ENCODE peak calls at places on chromosomes 16 and 17, in seven cellular contexts. One of them, this sample, is unnamed.

GRCh38 chr16:67181346-67181745 is 2.4 kb downstream of the MATCAP1 start:
- DNase-seq in foreskin fibroblast: peak; percentile 86
- DNase-seq in HepG2: no peak
- DNase-seq in choroid plexus epithelial cell: peak; percentile 80
- DNase-seq in Panc1: no peak
- DNase-seq in fibroblast of mammary gland: peak; percentile 95
- DNase-seq in CD4-positive, CD25-positive, alpha-beta regulatory T cell: no peak
- DNase-seq in this sample: peak; percentile 84

GRCh38 chr17:31660684-31661083 is 198.4 kb downstream of the COPRS start:
- DNase-seq in foreskin fibroblast: no peak
- DNase-seq in HepG2: no peak
- DNase-seq in choroid plexus epithelial cell: no peak
- DNase-seq in Panc1: no peak
- DNase-seq in fibroblast of mammary gland: no peak
- DNase-seq in CD4-positive, CD25-positive, alpha-beta regulatory T cell: no peak
- DNase-seq in this sample: no peak

GRCh38 chr17:21394265-21394664 is 18.1 kb downstream of the KCNJ12 start:
- DNase-seq in foreskin fibroblast: peak; percentile 52
- DNase-seq in HepG2: no peak
- DNase-seq in choroid plexus epithelial cell: peak; percentile 65
- DNase-seq in Panc1: peak; percentile 55
- DNase-seq in fibroblast of mammary gland: peak; percentile 59
- DNase-seq in CD4-positive, CD25-positive, alpha-beta regulatory T cell: no peak
- DNase-seq in this sample: peak; percentile 15

GRCh38 chr17:22517716-22518115 is 825.4 kb downstream of the KCNJ18 start:
- DNase-seq in foreskin fibroblast: no peak
- DNase-seq in HepG2: no peak
- DNase-seq in choroid plexus epithelial cell: no peak
- DNase-seq in Panc1: no peak
- DNase-seq in fibroblast of mammary gland: no peak
- DNase-seq in CD4-positive, CD25-positive, alpha-beta regulatory T cell: no peak
- DNase-seq in this sample: no peak

GRCh38 chr17:66306413-66306812 is 4.0 kb downstream of the PRKCA start:
- DNase-seq in foreskin fibroblast: peak; percentile 63
- DNase-seq in HepG2: no peak
- DNase-seq in choroid plexus epithelial cell: peak; percentile 76
- DNase-seq in Panc1: no peak
- DNase-seq in fibroblast of mammary gland: peak; percentile 55
- DNase-seq in CD4-positive, CD25-positive, alpha-beta regulatory T cell: no peak
- DNase-seq in this sample: peak; percentile 68

GRCh38 chr16:55434000-55434399 is 45.0 kb upstream of the MMP2 start:
- DNase-seq in foreskin fibroblast: no peak
- DNase-seq in HepG2: no peak
- DNase-seq in choroid plexus epithelial cell: no peak
- DNase-seq in Panc1: no peak
- DNase-seq in fibroblast of mammary gland: no peak
- DNase-seq in CD4-positive, CD25-positive, alpha-beta regulatory T cell: no peak
- DNase-seq in this sample: no peak

GRCh38 chr17:77565166-77565565 is 393.3 kb upstream of the TNRC6C start:
- DNase-seq in foreskin fibroblast: no peak
- DNase-seq in HepG2: no peak
- DNase-seq in choroid plexus epithelial cell: no peak
- DNase-seq in Panc1: no peak
- DNase-seq in fibroblast of mammary gland: no peak
- DNase-seq in CD4-positive, CD25-positive, alpha-beta regulatory T cell: no peak
- DNase-seq in this sample: no peak

GRCh38 chr16:10525214-10525825 is 55.1 kb downstream of the EMP2 start:
- DNase-seq in foreskin fibroblast: peak; percentile 26
- DNase-seq in HepG2: no peak
- DNase-seq in choroid plexus epithelial cell: no peak
- DNase-seq in Panc1: no peak
- DNase-seq in fibroblast of mammary gland: no peak
- DNase-seq in CD4-positive, CD25-positive, alpha-beta regulatory T cell: no peak
- DNase-seq in this sample: no peak

GRCh38 chr17:37490022-37490587 is 414 bp downstream of the DUSP14 start:
- DNase-seq in foreskin fibroblast: peak; percentile 87
- DNase-seq in HepG2: peak; percentile 52
- DNase-seq in choroid plexus epithelial cell: peak; percentile 63
- DNase-seq in Panc1: no peak
- DNase-seq in fibroblast of mammary gland: peak; percentile 51
- DNase-seq in CD4-positive, CD25-positive, alpha-beta regulatory T cell: peak; percentile 57
- DNase-seq in this sample: peak; percentile 54

GRCh38 chr17:77687417-77687816 is 271.1 kb upstream of the TNRC6C start:
- DNase-seq in foreskin fibroblast: no peak
- DNase-seq in HepG2: no peak
- DNase-seq in choroid plexus epithelial cell: no peak
- DNase-seq in Panc1: no peak
- DNase-seq in fibroblast of mammary gland: no peak
- DNase-seq in CD4-positive, CD25-positive, alpha-beta regulatory T cell: no peak
- DNase-seq in this sample: no peak

GRCh38 chr17:37106049-37106448 is 157.3 kb downstream of the AATF start:
- DNase-seq in foreskin fibroblast: no peak
- DNase-seq in HepG2: no peak
- DNase-seq in choroid plexus epithelial cell: no peak
- DNase-seq in Panc1: no peak
- DNase-seq in fibroblast of mammary gland: no peak
- DNase-seq in CD4-positive, CD25-positive, alpha-beta regulatory T cell: no peak
- DNase-seq in this sample: no peak

GRCh38 chr16:59690216-59690615 is 956.1 kb upstream of the GOT2 start:
- DNase-seq in foreskin fibroblast: no peak
- DNase-seq in HepG2: no peak
- DNase-seq in choroid plexus epithelial cell: no peak
- DNase-seq in Panc1: no peak
- DNase-seq in fibroblast of mammary gland: no peak
- DNase-seq in CD4-positive, CD25-positive, alpha-beta regulatory T cell: no peak
- DNase-seq in this sample: no peak

GRCh38 chr16:674968-675883 is at the start of gene RHBDL1:
- DNase-seq in foreskin fibroblast: peak; percentile 74
- DNase-seq in HepG2: peak; percentile 26
- DNase-seq in choroid plexus epithelial cell: peak; percentile 64
- DNase-seq in Panc1: no peak
- DNase-seq in fibroblast of mammary gland: peak; percentile 52
- DNase-seq in CD4-positive, CD25-positive, alpha-beta regulatory T cell: no peak
- DNase-seq in this sample: peak; percentile 52

GRCh38 chr16:9047689-9048301 is 43.6 kb upstream of the HAPSTR1 start:
- DNase-seq in foreskin fibroblast: peak; percentile 99
- DNase-seq in HepG2: peak; percentile 97
- DNase-seq in choroid plexus epithelial cell: peak; percentile 99
- DNase-seq in Panc1: peak; percentile 98
- DNase-seq in fibroblast of mammary gland: peak; percentile 100
- DNase-seq in CD4-positive, CD25-positive, alpha-beta regulatory T cell: no peak
- DNase-seq in this sample: peak; percentile 100

GRCh38 chr17:8072727-8073461 is 14.6 kb downstream of the ALOX12B start:
- DNase-seq in foreskin fibroblast: peak; percentile 30
- DNase-seq in HepG2: no peak
- DNase-seq in choroid plexus epithelial cell: no peak
- DNase-seq in Panc1: no peak
- DNase-seq in fibroblast of mammary gland: no peak
- DNase-seq in CD4-positive, CD25-positive, alpha-beta regulatory T cell: no peak
- DNase-seq in this sample: no peak

GRCh38 chr16:77896357-77896972 is 108.1 kb downstream of the VAT1L start:
- DNase-seq in foreskin fibroblast: peak; percentile 6
- DNase-seq in HepG2: no peak
- DNase-seq in choroid plexus epithelial cell: peak; percentile 35
- DNase-seq in Panc1: no peak
- DNase-seq in fibroblast of mammary gland: no peak
- DNase-seq in CD4-positive, CD25-positive, alpha-beta regulatory T cell: no peak
- DNase-seq in this sample: peak; percentile 38

GRCh38 chr17:49587366-49588073 is 11.8 kb downstream of the NXPH3 start:
- DNase-seq in foreskin fibroblast: no peak
- DNase-seq in HepG2: no peak
- DNase-seq in choroid plexus epithelial cell: no peak
- DNase-seq in Panc1: no peak
- DNase-seq in fibroblast of mammary gland: no peak
- DNase-seq in CD4-positive, CD25-positive, alpha-beta regulatory T cell: no peak
- DNase-seq in this sample: no peak

GRCh38 chr17:538096-538973 is 176.3 kb downstream of the VPS53 start:
- DNase-seq in foreskin fibroblast: no peak
- DNase-seq in HepG2: no peak
- DNase-seq in choroid plexus epithelial cell: peak; percentile 52
- DNase-seq in Panc1: no peak
- DNase-seq in fibroblast of mammary gland: peak; percentile 10
- DNase-seq in CD4-positive, CD25-positive, alpha-beta regulatory T cell: no peak
- DNase-seq in this sample: peak; percentile 49

GRCh38 chr16:50448522-50448921 is 79.7 kb upstream of the BRD7 start:
- DNase-seq in foreskin fibroblast: no peak
- DNase-seq in HepG2: peak; percentile 31
- DNase-seq in choroid plexus epithelial cell: no peak
- DNase-seq in Panc1: no peak
- DNase-seq in fibroblast of mammary gland: no peak
- DNase-seq in CD4-positive, CD25-positive, alpha-beta regulatory T cell: no peak
- DNase-seq in this sample: no peak

GRCh38 chr17:39485555-39485954 is 24.3 kb downstream of the CDK12 start:
- DNase-seq in foreskin fibroblast: peak; percentile 95
- DNase-seq in HepG2: no peak
- DNase-seq in choroid plexus epithelial cell: peak; percentile 95
- DNase-seq in Panc1: peak; percentile 13
- DNase-seq in fibroblast of mammary gland: peak; percentile 91
- DNase-seq in CD4-positive, CD25-positive, alpha-beta regulatory T cell: no peak
- DNase-seq in this sample: peak; percentile 98

GRCh38 chr16:81497690-81498089 is 53.1 kb downstream of the CMIP start:
- DNase-seq in foreskin fibroblast: no peak
- DNase-seq in HepG2: no peak
- DNase-seq in choroid plexus epithelial cell: no peak
- DNase-seq in Panc1: no peak
- DNase-seq in fibroblast of mammary gland: no peak
- DNase-seq in CD4-positive, CD25-positive, alpha-beta regulatory T cell: no peak
- DNase-seq in this sample: no peak

GRCh38 chr16:81498351-81498750 is 53.7 kb downstream of the CMIP start:
- DNase-seq in foreskin fibroblast: no peak
- DNase-seq in HepG2: no peak
- DNase-seq in choroid plexus epithelial cell: no peak
- DNase-seq in Panc1: no peak
- DNase-seq in fibroblast of mammary gland: no peak
- DNase-seq in CD4-positive, CD25-positive, alpha-beta regulatory T cell: no peak
- DNase-seq in this sample: no peak

GRCh38 chr16:81502396-81503060 is 57.9 kb downstream of the CMIP start:
- DNase-seq in foreskin fibroblast: no peak
- DNase-seq in HepG2: no peak
- DNase-seq in choroid plexus epithelial cell: no peak
- DNase-seq in Panc1: no peak
- DNase-seq in fibroblast of mammary gland: no peak
- DNase-seq in CD4-positive, CD25-positive, alpha-beta regulatory T cell: no peak
- DNase-seq in this sample: no peak

GRCh38 chr16:81500833-81501521 is 56.4 kb downstream of the CMIP start:
- DNase-seq in foreskin fibroblast: peak; percentile 53
- DNase-seq in HepG2: no peak
- DNase-seq in choroid plexus epithelial cell: peak; percentile 80
- DNase-seq in Panc1: no peak
- DNase-seq in fibroblast of mammary gland: no peak
- DNase-seq in CD4-positive, CD25-positive, alpha-beta regulatory T cell: no peak
- DNase-seq in this sample: peak; percentile 93

GRCh38 chr16:81499576-81500380 is 55.2 kb downstream of the CMIP start:
- DNase-seq in foreskin fibroblast: no peak
- DNase-seq in HepG2: no peak
- DNase-seq in choroid plexus epithelial cell: no peak
- DNase-seq in Panc1: no peak
- DNase-seq in fibroblast of mammary gland: no peak
- DNase-seq in CD4-positive, CD25-positive, alpha-beta regulatory T cell: no peak
- DNase-seq in this sample: no peak
- H3K4me3 ChIP-seq in foreskin fibroblast: no peak overlapping the region
- H3K4me3 ChIP-seq in HepG2: no peak overlapping the region
- H3K4me3 ChIP-seq in choroid plexus epithelial cell: no peak overlapping the region
- H3K4me3 ChIP-seq in Panc1: no peak overlapping the region
- H3K4me3 ChIP-seq in fibroblast of mammary gland: no peak overlapping the region
- H3K4me3 ChIP-seq in CD4-positive, CD25-positive, alpha-beta regulatory T cell: no peak overlapping the region
- H3K4me3 ChIP-seq in this sample: no peak overlapping the region

DNA sequence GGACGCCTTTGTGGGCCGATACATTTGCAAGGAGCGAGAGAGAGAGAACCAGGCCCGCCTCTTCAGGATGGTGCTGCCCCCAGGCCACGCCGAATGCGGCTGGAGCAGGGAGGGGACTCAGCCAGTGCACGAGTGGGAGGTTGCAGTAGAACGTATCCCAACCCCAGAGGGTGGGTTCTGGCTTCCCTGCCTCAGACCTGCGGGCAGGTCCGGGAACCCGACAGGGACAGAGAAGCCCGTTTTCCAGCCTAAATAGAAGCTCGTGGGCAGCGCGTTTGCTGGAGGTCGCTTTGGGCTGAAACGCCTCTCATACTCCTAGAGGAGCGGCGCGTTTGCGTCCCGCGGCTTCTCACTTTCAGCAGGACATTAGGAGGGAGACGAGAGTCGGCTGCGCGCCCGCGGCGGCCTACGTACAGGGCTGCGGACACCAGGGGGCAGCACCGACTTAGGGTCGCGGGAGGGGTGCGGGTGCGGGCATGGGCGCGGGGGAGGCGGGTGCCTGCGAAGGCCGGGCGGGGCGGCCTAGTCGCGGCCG is 11.0 kb downstream of the TBX2 start:
- DNase-seq in foreskin fibroblast: peak; percentile 96
- DNase-seq in HepG2: no peak
- DNase-seq in choroid plexus epithelial cell: peak; percentile 75
- DNase-seq in Panc1: no peak
- DNase-seq in fibroblast of mammary gland: peak; percentile 84
- DNase-seq in CD4-positive, CD25-positive, alpha-beta regulatory T cell: peak; percentile 57
- DNase-seq in this sample: peak; percentile 76
- H3K4me3 ChIP-seq in foreskin fibroblast: peak overlapping the region; percentile 73
- H3K4me3 ChIP-seq in HepG2: no peak overlapping the region
- H3K4me3 ChIP-seq in choroid plexus epithelial cell: peak overlapping the region; percentile 65
- H3K4me3 ChIP-seq in Panc1: no peak overlapping the region
- H3K4me3 ChIP-seq in fibroblast of mammary gland: peak overlapping the region; percentile 30
- H3K4me3 ChIP-seq in CD4-positive, CD25-positive, alpha-beta regulatory T cell: peak overlapping the region; percentile 26
- H3K4me3 ChIP-seq in this sample: peak overlapping the region; percentile 29

GRCh38 chr17:57966246-57966645 is 11.0 kb upstream of the CUEDC1 start:
- DNase-seq in foreskin fibroblast: no peak
- DNase-seq in HepG2: no peak
- DNase-seq in choroid plexus epithelial cell: no peak
- DNase-seq in Panc1: no peak
- DNase-seq in fibroblast of mammary gland: no peak
- DNase-seq in CD4-positive, CD25-positive, alpha-beta regulatory T cell: no peak
- DNase-seq in this sample: no peak

GRCh38 chr17:57965521-57966160 is 10.4 kb upstream of the CUEDC1 start:
- DNase-seq in foreskin fibroblast: no peak
- DNase-seq in HepG2: no peak
- DNase-seq in choroid plexus epithelial cell: no peak
- DNase-seq in Panc1: no peak
- DNase-seq in fibroblast of mammary gland: no peak
- DNase-seq in CD4-positive, CD25-positive, alpha-beta regulatory T cell: no peak
- DNase-seq in this sample: no peak

GRCh38 chr17:57968456-57968855 is 13.2 kb upstream of the CUEDC1 start:
- DNase-seq in foreskin fibroblast: no peak
- DNase-seq in HepG2: no peak
- DNase-seq in choroid plexus epithelial cell: no peak
- DNase-seq in Panc1: no peak
- DNase-seq in fibroblast of mammary gland: no peak
- DNase-seq in CD4-positive, CD25-positive, alpha-beta regulatory T cell: no peak
- DNase-seq in this sample: no peak

GRCh38 chr17:57963149-57963511 is 7.9 kb upstream of the CUEDC1 start:
- DNase-seq in foreskin fibroblast: no peak
- DNase-seq in HepG2: no peak
- DNase-seq in choroid plexus epithelial cell: no peak
- DNase-seq in Panc1: no peak
- DNase-seq in fibroblast of mammary gland: no peak
- DNase-seq in CD4-positive, CD25-positive, alpha-beta regulatory T cell: no peak
- DNase-seq in this sample: no peak

GRCh38 chr17:57966875-57967274 is 11.7 kb upstream of the CUEDC1 start:
- DNase-seq in foreskin fibroblast: no peak
- DNase-seq in HepG2: no peak
- DNase-seq in choroid plexus epithelial cell: no peak
- DNase-seq in Panc1: no peak
- DNase-seq in fibroblast of mammary gland: no peak
- DNase-seq in CD4-positive, CD25-positive, alpha-beta regulatory T cell: no peak
- DNase-seq in this sample: no peak
- H3K4me3 ChIP-seq in foreskin fibroblast: no peak overlapping the region
- H3K4me3 ChIP-seq in HepG2: no peak overlapping the region
- H3K4me3 ChIP-seq in choroid plexus epithelial cell: no peak overlapping the region
- H3K4me3 ChIP-seq in Panc1: no peak overlapping the region
- H3K4me3 ChIP-seq in fibroblast of mammary gland: no peak overlapping the region
- H3K4me3 ChIP-seq in CD4-positive, CD25-positive, alpha-beta regulatory T cell: no peak overlapping the region
- H3K4me3 ChIP-seq in this sample: no peak overlapping the region

GRCh38 chr17:4420692-4421131 is 13.0 kb upstream of the SPNS3 start:
- DNase-seq in foreskin fibroblast: peak; percentile 75
- DNase-seq in HepG2: peak; percentile 73
- DNase-seq in choroid plexus epithelial cell: peak; percentile 85
- DNase-seq in Panc1: peak; percentile 77
- DNase-seq in fibroblast of mammary gland: peak; percentile 78
- DNase-seq in CD4-positive, CD25-positive, alpha-beta regulatory T cell: peak; percentile 32
- DNase-seq in this sample: peak; percentile 81
- H3K4me3 ChIP-seq in foreskin fibroblast: no peak overlapping the region
- H3K4me3 ChIP-seq in HepG2: no peak overlapping the region
- H3K4me3 ChIP-seq in choroid plexus epithelial cell: no peak overlapping the region
- H3K4me3 ChIP-seq in Panc1: no peak overlapping the region
- H3K4me3 ChIP-seq in fibroblast of mammary gland: no peak overlapping the region
- H3K4me3 ChIP-seq in CD4-positive, CD25-positive, alpha-beta regulatory T cell: no peak overlapping the region
- H3K4me3 ChIP-seq in this sample: no peak overlapping the region